ENCODE peak calls at places on chromosomes 5 and 9, in six cellular contexts. B is SK-N-SH, K is endothelial cell of umbilical vein, T is HepG2, U is fibroblast of lung, D is hepatocyte. I is an unnamed sample.

GRCh38 chr5:135238622-135239460 is 160.2 kb downstream of the MACROH2A1 start:
- DNase-seq in B (no peak), K (no peak), T (no peak), U (no peak), D (no peak), I (no peak)

GRCh38 chr9:120922404-120923173 is 4.0 kb downstream of the TRAF1 start:
- DNase-seq in B (no peak), K (no peak), T (no peak), U (no peak), D (no peak), I (no peak)

GRCh38 chr9:137273616-137274320 is 3.8 kb upstream of the TOR4A start:
- DNase-seq in B (no peak), K (no peak), T (no peak), U (no peak), D (no peak), I (no peak)

GRCh38 chr5:91182763-91183162 is 200.4 kb downstream of the ARRDC3 start:
- DNase-seq in B (no peak), K (no peak), T (no peak), U (no peak), D (no peak), I (no peak)

GRCh38 chr5:31531888-31532710 is at the start of the genes C5orf22 and DROSHA:
- DNase-seq in B (peak), K (peak), T (peak), U (peak), D (peak), I (peak)

GRCh38 chr9:133889498-133890301 is 102.4 kb downstream of the VAV2 start:
- DNase-seq in B (no peak), K (no peak), T (no peak), U (peak), D (no peak), I (no peak)

GRCh38 chr5:107670927-107671741 is at the start of gene EFNA5:
- DNase-seq in B (peak), K (peak), T (no peak), U (peak), D (peak), I (no peak)

GRCh38 chr9:35643046-35643445 is 7.7 kb downstream of the SIT1 start:
- DNase-seq in B (no peak), K (no peak), T (no peak), U (no peak), D (no peak), I (no peak)

GRCh38 chr5:61632064-61632463 is 300.0 kb downstream of the ZSWIM6 start:
- DNase-seq in B (no peak), K (no peak), T (no peak), U (no peak), D (no peak), I (no peak)
- H2AFZ ChIP-seq in B (no peak), K (no peak), T (no peak), U (no peak), D (no peak), I (peak)

DNA sequence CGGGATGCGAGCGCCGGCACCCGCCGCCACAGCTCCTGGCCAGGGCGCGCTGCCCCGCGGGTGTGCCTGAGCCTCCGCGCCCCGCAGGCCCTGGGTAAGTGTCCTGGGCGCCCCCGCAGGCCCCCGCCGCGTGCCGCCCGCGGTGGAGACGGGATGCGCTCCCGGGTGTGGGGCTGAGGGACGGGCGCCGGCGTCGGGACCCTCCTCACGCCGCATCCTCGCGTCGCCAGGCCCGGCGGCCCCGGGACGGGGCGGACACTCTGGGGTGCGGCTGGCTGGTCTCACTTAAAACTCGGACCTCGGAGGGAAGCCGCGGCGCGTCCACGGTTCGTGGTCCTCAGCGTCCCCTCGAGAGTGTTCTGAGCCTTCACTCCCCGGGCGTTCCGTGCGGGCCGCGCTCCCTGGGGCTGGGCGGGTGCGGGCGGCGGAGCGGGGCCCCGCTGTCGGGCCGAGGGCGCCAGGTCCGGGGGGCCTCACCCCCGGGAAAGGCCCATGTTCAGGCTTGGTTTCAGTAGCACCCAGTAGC is 275 bp downstream of the AHRR start:
- DNase-seq in B (no peak), K (no peak), T (no peak), U (no peak), D (no peak), I (no peak)
- H2AFZ ChIP-seq in B (peak), K (peak), T (no peak), U (no peak), D (peak), I (peak)

GRCh38 chr9:91943876-91944470 is 6.1 kb downstream of the ROR2 start:
- DNase-seq in B (no peak), K (no peak), T (no peak), U (no peak), D (no peak), I (no peak)

GRCh38 chr9:91946825-91947224 is 3.2 kb downstream of the ROR2 start:
- DNase-seq in B (no peak), K (no peak), T (no peak), U (no peak), D (no peak), I (no peak)

GRCh38 chr9:91944711-91945110 is 5.3 kb downstream of the ROR2 start:
- DNase-seq in B (no peak), K (no peak), T (no peak), U (no peak), D (no peak), I (no peak)

GRCh38 chr9:91946196-91946595 is 3.8 kb downstream of the ROR2 start:
- DNase-seq in B (no peak), K (no peak), T (no peak), U (no peak), D (no peak), I (no peak)

GRCh38 chr9:91945277-91946074 is 4.6 kb downstream of the ROR2 start:
- DNase-seq in B (peak), K (no peak), T (no peak), U (peak), D (peak), I (no peak)
- H2AFZ ChIP-seq in B (no peak), K (no peak), T (no peak), U (no peak), D (no peak), I (no peak)

GRCh38 chr9:71858812-71859211 is 52.2 kb downstream of the ABHD17B start:
- DNase-seq in B (no peak), K (no peak), T (no peak), U (peak), D (no peak), I (no peak)
- H2AFZ ChIP-seq in B (no peak), K (no peak), T (no peak), U (no peak), D (no peak), I (no peak)

I was measured in neuronal stem cell.